ENCODE peak calls at places on chromosomes 5 and 9, in five cellular contexts. T is DND-41, O is fibroblast of lung, N is hepatocyte, J is IMR-90. C is an unnamed sample.

GRCh38 chr9:131406567-131407436 is 12.9 kb downstream of the PRRC2B start:
- DNase-seq in T (no peak), N (no peak), O (peak), J (no peak), C (no peak)

GRCh38 chr5:86864022-86864421 is 246.3 kb downstream of the COX7C start:
- DNase-seq in O (no peak), N (peak), J (no peak), T (no peak), C (no peak)

GRCh38 chr9:116381350-116381749 is 227.8 kb downstream of the PAPPA start:
- DNase-seq in J (no peak), O (peak), N (no peak), T (no peak), C (no peak)

GRCh38 chr5:161547573-161548471 is 1.3 kb upstream of the GABRB2 start:
- DNase-seq in O (no peak), N (peak), T (no peak), J (no peak), C (no peak)

GRCh38 chr5:172565931-172566665 is 75.0 kb upstream of the NEURL1B start:
- DNase-seq in N (no peak), O (no peak), T (no peak), J (no peak), C (no peak)

GRCh38 chr5:133977858-133978257 is 9.4 kb upstream of the C5orf15 start:
- DNase-seq in O (peak), N (no peak), J (peak), T (no peak), C (no peak)

GRCh38 chr9:14153310-14153720 is 160.6 kb downstream of the NFIB start:
- DNase-seq in T (no peak), O (peak), J (no peak), N (no peak), C (no peak)

GRCh38 chr9:95644377-95644776 is 127.6 kb upstream of the PTCH1 start:
- DNase-seq in T (no peak), J (peak), N (no peak), O (peak), C (no peak)

GRCh38 chr5:68141494-68141893 is 74.1 kb upstream of the PIK3R1 start:
- DNase-seq in O (peak), T (no peak), J (peak), N (no peak), C (no peak)

GRCh38 chr5:83368317-83368716 is 103.2 kb upstream of the VCAN start:
- DNase-seq in O (peak), N (no peak), J (peak), T (no peak), C (peak)

GRCh38 chr9:16681659-16681990 is 188.8 kb downstream of the BNC2 start:
- DNase-seq in O (no peak), N (no peak), T (no peak), J (no peak), C (no peak)

GRCh38 chr9:129402341-129402739 is 218.6 kb downstream of the C9orf50 start:
- DNase-seq in J (no peak), T (no peak), N (no peak), O (no peak), C (no peak)

GRCh38 chr5:62477801-62478200 is 65.2 kb downstream of the IPO11 start:
- DNase-seq in O (peak), T (no peak), J (peak), N (no peak), C (no peak)

DNA sequence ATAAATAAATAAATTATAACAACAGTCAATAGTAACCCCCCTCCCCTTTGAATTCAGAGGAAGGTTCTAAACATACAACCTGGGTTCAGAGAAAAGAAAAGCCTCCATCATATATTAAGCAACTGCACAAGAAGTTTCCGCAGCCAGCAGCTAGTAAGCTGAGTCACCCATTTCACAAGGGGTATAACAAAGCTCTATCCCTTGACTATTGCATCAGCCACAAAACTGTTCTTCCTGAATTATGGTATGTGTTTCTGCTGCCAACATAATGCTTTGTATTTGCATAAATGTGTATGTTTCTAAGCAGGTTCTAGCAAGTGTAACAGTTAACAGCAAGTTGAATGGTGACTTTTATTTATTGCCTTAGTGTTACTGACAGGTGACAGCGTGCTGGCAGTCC is 6.8 kb upstream of the CEP120 start:
- DNase-seq in N (peak), O (peak), T (no peak), J (peak), C (peak)
- H3K4me2 ChIP-seq in N (no peak), O (no peak), T (no peak), J (no peak), C (peak)

GRCh38 chr9:91193658-91194391 is 167.9 kb downstream of the AUH start:
- DNase-seq in T (peak), J (peak), O (peak), N (peak), C (peak)

GRCh38 chr9:91192785-91193657 is 168.7 kb downstream of the AUH start:
- DNase-seq in O (peak), J (peak), T (peak), N (peak), C (peak)

GRCh38 chr9:91191443-91192378 is 170.0 kb downstream of the AUH start:
- DNase-seq in T (no peak), J (no peak), O (no peak), N (no peak), C (no peak)

GRCh38 chr9:91190062-91190461 is 171.7 kb downstream of the AUH start:
- DNase-seq in T (no peak), N (no peak), J (no peak), O (no peak), C (no peak)

GRCh38 chr9:91192379-91192775 is 169.3 kb downstream of the AUH start:
- DNase-seq in N (no peak), O (peak), J (peak), T (no peak), C (no peak)
- H3K4me2 ChIP-seq in N (peak), O (peak), J (peak), T (peak), C (peak)

GRCh38 chr5:59061377-59061776 is 478.5 kb downstream of the RAB3C start:
- DNase-seq in T (no peak), N (peak), J (peak), O (no peak), C (peak)
- H3K4me2 ChIP-seq in T (no peak), N (no peak), J (no peak), O (no peak), C (peak)

DNA sequence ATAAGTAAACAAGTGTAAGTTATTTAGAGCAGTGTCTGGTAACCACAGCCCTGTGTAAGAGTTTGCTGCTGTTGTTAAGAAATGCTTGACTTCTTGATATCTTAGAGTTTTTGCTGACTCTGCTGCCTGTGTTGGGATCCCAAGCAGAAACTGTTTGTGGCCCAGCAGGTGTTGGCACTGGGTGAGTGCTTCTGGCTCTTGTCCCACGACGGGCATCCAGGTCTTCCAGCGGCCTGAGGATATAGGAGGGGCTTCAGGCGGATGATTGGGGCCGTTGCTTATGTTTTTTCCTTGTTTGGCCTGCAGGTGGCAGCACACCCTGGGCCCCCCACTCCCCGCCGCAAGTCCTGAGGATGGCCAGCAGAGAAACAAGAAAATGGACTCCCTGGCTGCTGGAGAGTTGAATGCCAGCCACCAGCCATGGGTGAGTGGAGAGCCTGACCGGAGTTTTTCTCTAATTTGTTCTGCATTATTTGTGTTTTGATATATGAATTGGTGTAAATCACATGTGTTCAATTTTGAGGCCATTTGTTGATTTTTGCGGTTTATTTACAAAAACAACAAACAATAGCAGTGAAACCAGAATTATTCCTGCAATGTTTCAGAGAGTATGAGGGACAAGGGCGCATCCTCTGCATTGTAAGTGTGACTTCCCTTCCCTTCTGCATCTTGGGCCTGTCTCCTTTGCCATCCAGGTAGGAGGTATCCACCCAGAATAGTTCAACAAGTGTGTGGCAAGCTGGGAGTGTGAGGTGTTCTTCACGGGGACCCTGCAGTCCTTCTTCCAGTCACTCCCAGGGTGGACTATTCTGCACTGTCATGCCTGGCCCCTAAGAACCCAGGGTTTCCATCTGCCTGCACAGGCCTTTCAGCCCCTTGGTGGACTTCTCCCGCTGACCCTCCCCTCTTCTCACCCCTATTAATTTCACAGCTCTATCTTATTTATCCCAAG is 50.3 kb downstream of the SLC22A5 start:
- DNase-seq in J (peak), O (peak), T (peak), N (peak), C (peak)
- H3K4me2 ChIP-seq in J (peak), O (peak), T (peak), N (peak), C (peak)

DNA sequence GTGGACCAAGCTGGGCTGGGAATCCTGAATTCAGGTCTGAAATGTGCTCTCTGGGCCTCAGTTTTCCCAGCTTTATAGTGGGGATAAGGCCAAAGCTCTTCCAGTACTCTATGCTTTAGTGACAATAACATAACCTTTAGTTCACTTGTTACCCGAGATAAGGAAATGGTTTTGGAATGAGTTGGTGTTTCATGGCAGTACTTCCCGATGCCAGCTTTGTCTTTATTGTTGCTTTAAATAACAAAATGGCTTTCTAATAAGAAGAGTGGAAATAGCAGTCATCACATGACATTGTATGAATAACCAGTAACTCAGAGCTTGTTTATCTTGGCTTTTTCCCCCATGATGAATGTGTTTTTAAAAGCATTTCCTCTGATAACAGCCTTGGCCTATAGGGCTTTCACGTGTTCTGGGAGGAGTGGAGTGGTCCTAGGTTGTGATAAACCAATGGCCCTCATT is 53.6 kb downstream of the ZNF618 start:
- DNase-seq in N (no peak), O (peak), T (no peak), J (peak), C (peak)
- H3K4me2 ChIP-seq in N (no peak), O (peak), T (no peak), J (no peak), C (peak)

GRCh38 chr5:138748630-138749081 is 4.6 kb upstream of the CTNNA1 start:
- DNase-seq in O (peak), T (no peak), N (no peak), J (peak), C (no peak)

GRCh38 chr5:138745268-138745667 is 8.0 kb upstream of the CTNNA1 start:
- DNase-seq in N (no peak), O (no peak), J (no peak), T (no peak), C (no peak)

GRCh38 chr5:138739938-138740337 is 13.3 kb upstream of the CTNNA1 start:
- DNase-seq in J (no peak), N (no peak), T (no peak), O (no peak), C (no peak)

GRCh38 chr5:138738399-138738798 is 14.8 kb upstream of the CTNNA1 start:
- DNase-seq in J (no peak), O (no peak), T (no peak), N (no peak), C (no peak)

GRCh38 chr5:138743506-138743905 is 9.7 kb upstream of the CTNNA1 start:
- DNase-seq in J (no peak), T (no peak), O (no peak), N (no peak), C (no peak)
- H3K4me2 ChIP-seq in J (no peak), T (no peak), O (no peak), N (no peak), C (no peak)